ENCODE peak calls at places on chromosomes 1 and 21, in five cellular contexts. E is right cardiac atrium, Z is right lobe of liver, B is suprapubic skin, V is ovary. K is an unnamed sample.

GRCh38 chr1:11559211-11559970 is 80.4 kb downstream of the DISP3 start:
- DNase-seq in E (no peak), B (no peak), Z (no peak), V (no peak), K (no peak)

GRCh38 chr1:23367451-23367790 is 2.2 kb downstream of the ZNF436 start:
- DNase-seq in Z (no peak), E (no peak), V (peak; percentile 25), B (no peak), K (no peak)

GRCh38 chr1:1916882-1917281 is 1.8 kb downstream of the CALML6 start:
- DNase-seq in V (no peak), E (no peak), Z (no peak), B (no peak), K (no peak)

GRCh38 chr1:53619811-53620619 is 118.9 kb downstream of the GLIS1 start:
- DNase-seq in V (peak; percentile 17), E (no peak), Z (no peak), B (peak; percentile 44), K (no peak)

GRCh38 chr1:33342041-33342723 is 21.3 kb upstream of the A3GALT2 start:
- DNase-seq in V (peak; percentile 64), E (peak; percentile 80), Z (peak; percentile 77), B (no peak), K (no peak)

GRCh38 chr1:214632091-214632490 is 29.1 kb downstream of the CENPF start:
- DNase-seq in B (no peak), E (no peak), V (no peak), Z (no peak), K (no peak)

GRCh38 chr1:231214918-231215675 is 25.9 kb upstream of the GNPAT start:
- DNase-seq in V (no peak), B (no peak), Z (no peak), E (no peak), K (no peak)

GRCh38 chr1:203548917-203549708 is 55.2 kb downstream of the OPTC start:
- DNase-seq in Z (no peak), B (no peak), V (no peak), E (no peak), K (no peak)

GRCh38 chr1:180167021-180167701 is 12.5 kb downstream of the QSOX1 start:
- DNase-seq in Z (no peak), V (peak; percentile 70), E (no peak), B (no peak), K (no peak)

GRCh38 chr21:46022551-46023107 is 41.1 kb downstream of the COL6A1 start:
- DNase-seq in Z (no peak), V (peak; percentile 64), E (peak; percentile 50), B (no peak), K (no peak)

GRCh38 chr1:115170396-115170795 is 81.1 kb upstream of the TSPAN2 start:
- DNase-seq in B (no peak), V (no peak), E (no peak), Z (no peak), K (no peak)

GRCh38 chr21:38639782-38640750 is 141.8 kb upstream of the ERG start:
- DNase-seq in Z (no peak), V (no peak), E (no peak), B (no peak), K (no peak)

GRCh38 chr1:90708826-90709225 is 8.3 kb downstream of the BARHL2 start:
- DNase-seq in Z (no peak), V (no peak), B (no peak), E (no peak), K (no peak)

GRCh38 chr1:36285450-36286101 is 20.6 kb upstream of the SH3D21 start:
- DNase-seq in E (peak; percentile 38), V (no peak), Z (no peak), B (no peak), K (no peak)

GRCh38 chr1:94676686-94677085 is 135.1 kb upstream of the F3 start:
- DNase-seq in Z (no peak), E (no peak), V (no peak), B (no peak), K (no peak)

GRCh38 chr1:17892225-17892624 is 137.1 kb downstream of the ACTL8 start:
- DNase-seq in V (no peak), E (peak; percentile 37), Z (no peak), B (peak; percentile 49), K (no peak)

GRCh38 chr1:66231162-66232077 is 302.5 kb upstream of the SGIP1 start:
- DNase-seq in E (no peak), V (no peak), B (no peak), Z (no peak), K (no peak)

GRCh38 chr1:121471517-121471916 is 286.7 kb downstream of the SRGAP2C start:
- DNase-seq in Z (no peak), V (no peak), B (no peak), E (no peak), K (no peak)

GRCh38 chr1:27102134-27102706 is 52.7 kb downstream of the SLC9A1 start:
- DNase-seq in E (no peak), B (no peak), V (peak; percentile 44), Z (no peak), K (no peak)

GRCh38 chr1:27101696-27102095 is 53.2 kb downstream of the SLC9A1 start:
- DNase-seq in V (peak; percentile 41), Z (no peak), E (no peak), B (no peak), K (no peak)

GRCh38 chr1:27099904-27100796 is 54.8 kb downstream of the SLC9A1 start:
- DNase-seq in Z (no peak), E (peak; percentile 87), V (peak; percentile 83), B (no peak), K (no peak)

GRCh38 chr1:27099154-27099903 is 55.6 kb downstream of the SLC9A1 start:
- DNase-seq in Z (no peak), B (no peak), V (peak; percentile 83), E (peak; percentile 88), K (no peak)

DNA sequence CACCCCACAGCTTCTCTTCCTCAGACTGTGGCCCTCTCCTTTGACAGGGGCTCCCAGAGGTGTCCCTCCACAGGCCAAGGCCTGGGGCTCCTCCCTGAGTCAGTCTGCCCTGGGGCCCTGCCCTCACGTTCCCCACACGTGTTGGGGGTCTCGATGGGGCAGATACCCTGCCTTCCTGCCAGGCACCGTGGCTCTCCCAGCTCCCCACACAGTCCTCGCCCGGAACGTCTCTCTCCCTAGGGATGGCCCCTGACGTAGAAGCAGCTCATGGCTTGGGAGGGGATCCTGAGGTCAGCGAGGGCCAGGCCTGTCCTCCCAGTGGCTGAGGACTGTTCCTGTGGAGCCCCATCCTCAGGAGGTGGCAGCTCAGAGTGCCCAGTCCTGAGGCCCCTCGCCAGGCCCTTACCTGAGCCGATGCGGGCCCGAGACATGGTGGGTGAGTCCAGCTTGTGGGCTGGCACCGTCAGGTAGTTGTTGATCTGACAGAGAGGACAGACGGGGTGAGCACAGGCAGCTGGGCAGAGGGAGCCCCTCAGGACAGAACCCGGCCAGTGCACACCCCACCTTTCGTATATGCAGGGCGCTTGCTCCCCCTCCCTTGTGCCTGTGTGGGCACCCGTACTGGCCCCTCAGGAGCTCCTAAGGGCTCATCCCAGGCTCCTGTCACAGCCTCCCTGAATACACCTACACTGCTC is 54.0 kb downstream of the SLC9A1 start:
- DNase-seq in V (peak; percentile 55), Z (no peak), E (no peak), B (no peak), K (no peak)
- H3K4me1 ChIP-seq in V (peaks cover 4% of the 10 kb centered on the region), Z (peaks cover 6% of the 10 kb centered on the region), E (peaks cover 11% of the 10 kb centered on the region), B (peaks cover 40% of the 10 kb centered on the region), K (peaks cover 44% of the 10 kb centered on the region)

GRCh38 chr1:165631403-165632151 is 543 bp downstream of the MGST3 start:
- DNase-seq in V (peak; percentile 63), E (peak; percentile 55), B (peak; percentile 84), Z (peak; percentile 47), K (no peak)
- H3K4me1 ChIP-seq in V (peaks cover 7% of the 10 kb centered on the region), E (peaks cover 4% of the 10 kb centered on the region), B (peaks cover 60% of the 10 kb centered on the region), Z (peaks cover 42% of the 10 kb centered on the region), K (peaks cover 27% of the 10 kb centered on the region)

GRCh38 chr1:55781944-55782482 is 566.8 kb upstream of the USP24 start:
- DNase-seq in E (no peak), Z (no peak), V (no peak), B (no peak), K (no peak)
- H3K4me1 ChIP-seq in E (no peaks in the 10 kb centered on the region), Z (no peaks in the 10 kb centered on the region), V (no peaks in the 10 kb centered on the region), B (no peaks in the 10 kb centered on the region), K (no peaks in the 10 kb centered on the region)

GRCh38 chr1:27009601-27010197 is 3.0 kb downstream of the TENT5B start:
- DNase-seq in B (no peak), E (peak; percentile 50), Z (no peak), V (no peak), K (no peak)
- H3K4me1 ChIP-seq in B (peaks cover 65% of the 10 kb centered on the region), E (peaks cover 8% of the 10 kb centered on the region), Z (no peaks in the 10 kb centered on the region), V (peaks cover 5% of the 10 kb centered on the region), K (peaks cover 86% of the 10 kb centered on the region)

GRCh38 chr1:47808612-47809011 is 188.6 kb downstream of the TRABD2B start:
- DNase-seq in V (no peak), E (no peak), Z (no peak), B (no peak), K (no peak)
- H3K4me1 ChIP-seq in V (no peaks in the 10 kb centered on the region), E (peaks cover 3% of the 10 kb centered on the region), Z (no peaks in the 10 kb centered on the region), B (peaks cover 25% of the 10 kb centered on the region), K (peaks cover 4% of the 10 kb centered on the region)